ENCODE peak calls at places on chromosomes 3 and 15, in five cellular contexts. Y is skeletal muscle cell; Z is CD4-positive, alpha-beta T cell; U is HEK293T; I is Calu3. B is an unnamed sample.

GRCh38 chr15:69713726-69714559 is 261.3 kb downstream of the RPLP1 start:
- DNase-seq in Y (no peak), Z (peak; percentile 51), U (no peak), I (peak; percentile 66), B (no peak)

GRCh38 chr3:69097407-69098086 is 12.8 kb downstream of the ARL6IP5 start:
- DNase-seq in Y (no peak), Z (no peak), U (no peak), I (no peak), B (no peak)

GRCh38 chr15:75720787-75721461 is 8.3 kb upstream of the CSPG4 start:
- DNase-seq in Y (no peak), Z (no peak), U (peak; percentile 49), I (peak; percentile 93), B (no peak)

GRCh38 chr3:40768536-40768935 is 243.8 kb downstream of the ZNF621 start:
- DNase-seq in Y (no peak), Z (no peak), U (no peak), I (no peak), B (no peak)

GRCh38 chr15:70152070-70152480 is 54.4 kb upstream of the TLE3 start:
- DNase-seq in Y (peak; percentile 56), Z (no peak), U (no peak), I (no peak), B (no peak)

GRCh38 chr15:65653341-65653740 is 31.6 kb downstream of the SLC24A1 start:
- DNase-seq in Y (no peak), Z (no peak), U (no peak), I (no peak), B (no peak)

GRCh38 chr15:72168131-72168825 is 29.3 kb downstream of the GRAMD2A start:
- DNase-seq in Y (no peak), Z (no peak), U (no peak), I (no peak), B (no peak)

GRCh38 chr3:101988591-101988990 is 139.3 kb downstream of the NFKBIZ start:
- DNase-seq in Y (no peak), Z (no peak), U (no peak), I (no peak), B (no peak)

GRCh38 chr3:168165390-168166269 is 69.9 kb upstream of the GOLIM4 start:
- DNase-seq in Y (peak; percentile 38), Z (no peak), U (peak; percentile 70), I (peak; percentile 73), B (no peak)

GRCh38 chr15:68558318-68559305 is 20.2 kb upstream of the CORO2B start:
- DNase-seq in Y (no peak), Z (no peak), U (no peak), I (peak; percentile 36), B (no peak)

GRCh38 chr3:184756151-184756681 is 44.4 kb upstream of the MAGEF1 start:
- DNase-seq in Y (no peak), Z (no peak), U (no peak), I (no peak), B (no peak)

GRCh38 chr3:126212629-126213375 is 32.4 kb upstream of the ALDH1L1 start:
- DNase-seq in Y (no peak), Z (no peak), U (peak; percentile 69), I (peak; percentile 74), B (no peak)

GRCh38 chr3:17489139-17489538 is 253.3 kb downstream of the TBC1D5 start:
- DNase-seq in Y (peak; percentile 4), Z (no peak), U (no peak), I (no peak), B (no peak)

GRCh38 chr15:44340410-44340809 is 51.9 kb downstream of the GOLM2 start:
- DNase-seq in Y (peak; percentile 30), Z (no peak), U (no peak), I (peak; percentile 20), B (no peak)

GRCh38 chr3:5087209-5087608 is 34.9 kb upstream of the ARL8B start:
- DNase-seq in Y (no peak), Z (no peak), U (no peak), I (no peak), B (no peak)

GRCh38 chr3:185658504-185658912 is 72.4 kb downstream of the SENP2 start:
- DNase-seq in Y (peak; percentile 99), Z (no peak), U (no peak), I (peak; percentile 34), B (no peak)

GRCh38 chr3:48429416-48430358 is at the start of gene PLXNB1:
- DNase-seq in Y (peak; percentile 42), Z (peak; percentile 42), U (peak; percentile 70), I (peak; percentile 91), B (peak; percentile 88)

GRCh38 chr3:157626817-157627216 is 123.6 kb upstream of the VEPH1 start:
- DNase-seq in Y (no peak), Z (no peak), U (no peak), I (no peak), B (no peak)

GRCh38 chr15:67783303-67783702 is 42.0 kb upstream of the SKOR1 start:
- DNase-seq in Y (no peak), Z (peak; percentile 36), U (no peak), I (no peak), B (peak; percentile 77)

GRCh38 chr3:182185341-182185740 is 473.6 kb downstream of the SOX2 start:
- DNase-seq in Y (no peak), Z (no peak), U (no peak), I (no peak), B (no peak)

GRCh38 chr15:43509002-43509922 is 8.1 kb upstream of the MAP1A start:
- DNase-seq in Y (no peak), Z (no peak), U (no peak), I (no peak), B (no peak)

GRCh38 chr3:148861277-148861869 is 3.7 kb upstream of the CPA3 start:
- DNase-seq in Y (no peak), Z (no peak), U (peak; percentile 44), I (no peak), B (no peak)

GRCh38 chr3:30324587-30324986 is 281.8 kb upstream of the TGFBR2 start:
- DNase-seq in Y (no peak), Z (no peak), U (peak; percentile 26), I (no peak), B (no peak)

GRCh38 chr3:72070005-72070404 is 285.1 kb upstream of the PROK2 start:
- DNase-seq in Y (no peak), Z (no peak), U (no peak), I (no peak), B (no peak)

GRCh38 chr3:38353151-38353550 is 6.6 kb downstream of the XYLB start:
- DNase-seq in Y (no peak), Z (no peak), U (no peak), I (no peak), B (no peak)

GRCh38 chr15:99447497-99448371 is 118.0 kb upstream of the MEF2A start:
- DNase-seq in Y (peak; percentile 41), Z (no peak), U (no peak), I (no peak), B (peak; percentile 18)

GRCh38 chr3:44962606-44963393 is 13.2 kb downstream of the ZDHHC3 start:
- DNase-seq in Y (no peak), Z (no peak), U (no peak), I (no peak), B (no peak)

GRCh38 chr15:51828621-51829359 is 663 bp upstream of the TMOD3 start:
- DNase-seq in Y (no peak), Z (no peak), U (no peak), I (peak; percentile 14), B (no peak)

GRCh38 chr15:97874139-97874538 is 86.4 kb upstream of the ARRDC4 start:
- DNase-seq in Y (no peak), Z (no peak), U (no peak), I (no peak), B (no peak)

GRCh38 chr3:197542741-197543454 is 12.9 kb downstream of the BDH1 start:
- DNase-seq in Y (no peak), Z (no peak), U (no peak), I (no peak), B (no peak)